ENCODE peak calls at places on chromosomes 7 and 10, in four cellular contexts. One of them, this sample, is unnamed.

GRCh38 chr7:152668975-152669374 is 7.0 kb downstream of the XRCC2 start:
- DNase-seq in activated B cell treated with CpG ODN at 0.5 μM for 24 hours: no peak
- DNase-seq in RWPE1: no peak
- DNase-seq in tibial nerve: no peak
- DNase-seq in this sample: no peak

GRCh38 chr7:36286241-36286640 is 103.4 kb upstream of the ANLN start:
- DNase-seq in activated B cell treated with CpG ODN at 0.5 μM for 24 hours: no peak
- DNase-seq in RWPE1: no peak
- DNase-seq in tibial nerve: no peak
- DNase-seq in this sample: no peak

GRCh38 chr10:77673086-77673485 is 35.5 kb upstream of the KCNMA1 start:
- DNase-seq in activated B cell treated with CpG ODN at 0.5 μM for 24 hours: no peak
- DNase-seq in RWPE1: no peak
- DNase-seq in tibial nerve: no peak
- DNase-seq in this sample: no peak

GRCh38 chr10:123455861-123456260 is 210.3 kb upstream of the GPR26 start:
- DNase-seq in activated B cell treated with CpG ODN at 0.5 μM for 24 hours: no peak
- DNase-seq in RWPE1: no peak
- DNase-seq in tibial nerve: no peak
- DNase-seq in this sample: no peak

GRCh38 chr7:151755131-151755787 is 121.7 kb downstream of the PRKAG2 start:
- DNase-seq in activated B cell treated with CpG ODN at 0.5 μM for 24 hours: no peak
- DNase-seq in RWPE1: no peak
- DNase-seq in tibial nerve: no peak
- DNase-seq in this sample: no peak

GRCh38 chr10:62870866-62871265 is 54.7 kb upstream of the EGR2 start:
- DNase-seq in activated B cell treated with CpG ODN at 0.5 μM for 24 hours: no peak
- DNase-seq in RWPE1: no peak
- DNase-seq in tibial nerve: no peak
- DNase-seq in this sample: no peak

GRCh38 chr7:2082357-2083038 is 150.2 kb downstream of the MAD1L1 start:
- DNase-seq in activated B cell treated with CpG ODN at 0.5 μM for 24 hours: no peak
- DNase-seq in RWPE1: no peak
- DNase-seq in tibial nerve: no peak
- DNase-seq in this sample: no peak

GRCh38 chr10:35386594-35387174 is 50.4 kb downstream of the CCNY start:
- DNase-seq in activated B cell treated with CpG ODN at 0.5 μM for 24 hours: no peak
- DNase-seq in RWPE1: no peak
- DNase-seq in tibial nerve: no peak
- DNase-seq in this sample: no peak

GRCh38 chr10:74718208-74718607 is 108.2 kb upstream of the KAT6B start:
- DNase-seq in activated B cell treated with CpG ODN at 0.5 μM for 24 hours: no peak
- DNase-seq in RWPE1: no peak
- DNase-seq in tibial nerve: no peak
- DNase-seq in this sample: no peak

GRCh38 chr10:69651362-69651761 is 21.3 kb downstream of the FAM241B start:
- DNase-seq in activated B cell treated with CpG ODN at 0.5 μM for 24 hours: no peak
- DNase-seq in RWPE1: no peak
- DNase-seq in tibial nerve: no peak
- DNase-seq in this sample: no peak

GRCh38 chr7:148334959-148335577 is 255.5 kb upstream of the C7orf33 start:
- DNase-seq in activated B cell treated with CpG ODN at 0.5 μM for 24 hours: no peak
- DNase-seq in RWPE1: peak; percentile 40
- DNase-seq in tibial nerve: no peak
- DNase-seq in this sample: no peak

GRCh38 chr10:132387723-132388210 is 9.2 kb upstream of the PWWP2B start:
- DNase-seq in activated B cell treated with CpG ODN at 0.5 μM for 24 hours: peak; percentile 83
- DNase-seq in RWPE1: peak; percentile 90
- DNase-seq in tibial nerve: no peak
- DNase-seq in this sample: peak; percentile 74

GRCh38 chr10:132386419-132386831 is 10.6 kb upstream of the PWWP2B start:
- DNase-seq in activated B cell treated with CpG ODN at 0.5 μM for 24 hours: no peak
- DNase-seq in RWPE1: no peak
- DNase-seq in tibial nerve: no peak
- DNase-seq in this sample: peak; percentile 49

GRCh38 chr10:132383751-132384181 is 13.2 kb upstream of the PWWP2B start:
- DNase-seq in activated B cell treated with CpG ODN at 0.5 μM for 24 hours: no peak
- DNase-seq in RWPE1: no peak
- DNase-seq in tibial nerve: no peak
- DNase-seq in this sample: peak; percentile 28

GRCh38 chr10:132384618-132385510 is 12.1 kb upstream of the PWWP2B start:
- DNase-seq in activated B cell treated with CpG ODN at 0.5 μM for 24 hours: no peak
- DNase-seq in RWPE1: no peak
- DNase-seq in tibial nerve: no peak
- DNase-seq in this sample: peak; percentile 38

DNA sequence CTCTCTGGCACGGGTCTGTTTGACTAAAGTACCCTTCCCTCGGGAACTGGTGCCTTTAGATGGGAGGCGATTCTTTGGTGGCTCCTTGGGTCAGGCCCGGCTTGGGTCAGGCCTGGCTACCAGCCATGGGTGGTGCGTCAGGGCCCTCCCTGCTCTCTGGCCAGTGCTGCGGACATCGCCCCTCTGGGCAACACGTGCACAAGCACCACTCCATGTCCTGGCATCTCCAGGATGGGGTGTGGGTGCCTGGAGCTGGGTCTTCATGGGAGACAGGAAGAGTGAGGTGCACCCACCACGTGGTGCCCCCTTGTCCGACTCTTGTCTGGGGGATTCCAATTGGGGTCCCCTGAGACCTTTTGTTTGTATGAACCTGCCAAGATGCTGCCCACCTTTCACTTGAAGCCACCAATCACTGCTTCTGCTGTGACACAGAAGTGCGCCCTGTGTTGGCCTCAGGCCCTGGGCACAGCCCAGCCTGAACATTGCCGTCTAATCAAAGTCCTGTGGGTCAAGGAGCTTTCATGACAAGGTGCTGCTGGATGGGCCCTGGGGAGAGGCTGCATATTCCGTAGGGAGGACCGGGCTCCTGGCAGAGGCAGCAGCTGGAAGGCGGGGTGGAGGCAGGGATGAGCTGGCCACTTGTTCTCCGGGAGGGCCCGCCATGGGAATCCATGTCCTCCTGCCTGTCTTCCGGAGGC is 11.1 kb upstream of the PWWP2B start:
- DNase-seq in activated B cell treated with CpG ODN at 0.5 μM for 24 hours: no peak
- DNase-seq in RWPE1: no peak
- DNase-seq in tibial nerve: no peak
- DNase-seq in this sample: peak; percentile 41
- TF ChIP-seq CTCF in activated B cell treated with CpG ODN at 0.5 μM for 24 hours: no peak
- TF ChIP-seq CTCF in RWPE1: no peak
- TF ChIP-seq CTCF in tibial nerve: no peak
- TF ChIP-seq CTCF in this sample: no peak

DNA sequence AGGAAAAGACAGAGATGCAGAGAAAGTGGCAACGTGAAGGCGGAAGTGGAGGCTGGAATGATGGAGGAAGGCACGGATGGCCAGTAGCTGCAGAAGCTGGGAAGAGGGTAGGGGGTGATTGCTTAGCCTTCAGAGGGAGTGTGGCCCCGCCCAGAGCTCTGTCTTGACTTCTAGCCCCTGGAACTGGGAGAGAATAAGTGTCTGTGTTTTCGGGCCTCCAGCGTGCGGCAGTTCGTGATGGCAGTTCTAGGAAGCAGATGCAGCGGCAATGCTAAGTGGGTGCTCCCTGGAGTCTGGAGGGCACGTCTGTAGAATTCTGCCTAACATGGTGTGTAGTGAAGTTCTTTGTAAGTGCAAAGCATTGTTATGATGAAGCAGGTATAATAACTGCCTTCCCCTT is 228.4 kb downstream of the GLRX3 start:
- DNase-seq in activated B cell treated with CpG ODN at 0.5 μM for 24 hours: no peak
- DNase-seq in RWPE1: no peak
- DNase-seq in tibial nerve: no peak
- DNase-seq in this sample: no peak
- TF ChIP-seq CTCF in activated B cell treated with CpG ODN at 0.5 μM for 24 hours: no peak
- TF ChIP-seq CTCF in RWPE1: no peak
- TF ChIP-seq CTCF in tibial nerve: no peak
- TF ChIP-seq CTCF in this sample: no peak

GRCh38 chr10:90658791-90659190 is 199.0 kb downstream of the HTR7 start:
- DNase-seq in activated B cell treated with CpG ODN at 0.5 μM for 24 hours: no peak
- DNase-seq in RWPE1: no peak
- DNase-seq in tibial nerve: no peak
- DNase-seq in this sample: no peak
- TF ChIP-seq CTCF in activated B cell treated with CpG ODN at 0.5 μM for 24 hours: no peak
- TF ChIP-seq CTCF in RWPE1: no peak
- TF ChIP-seq CTCF in tibial nerve: no peak
- TF ChIP-seq CTCF in this sample: no peak

DNA sequence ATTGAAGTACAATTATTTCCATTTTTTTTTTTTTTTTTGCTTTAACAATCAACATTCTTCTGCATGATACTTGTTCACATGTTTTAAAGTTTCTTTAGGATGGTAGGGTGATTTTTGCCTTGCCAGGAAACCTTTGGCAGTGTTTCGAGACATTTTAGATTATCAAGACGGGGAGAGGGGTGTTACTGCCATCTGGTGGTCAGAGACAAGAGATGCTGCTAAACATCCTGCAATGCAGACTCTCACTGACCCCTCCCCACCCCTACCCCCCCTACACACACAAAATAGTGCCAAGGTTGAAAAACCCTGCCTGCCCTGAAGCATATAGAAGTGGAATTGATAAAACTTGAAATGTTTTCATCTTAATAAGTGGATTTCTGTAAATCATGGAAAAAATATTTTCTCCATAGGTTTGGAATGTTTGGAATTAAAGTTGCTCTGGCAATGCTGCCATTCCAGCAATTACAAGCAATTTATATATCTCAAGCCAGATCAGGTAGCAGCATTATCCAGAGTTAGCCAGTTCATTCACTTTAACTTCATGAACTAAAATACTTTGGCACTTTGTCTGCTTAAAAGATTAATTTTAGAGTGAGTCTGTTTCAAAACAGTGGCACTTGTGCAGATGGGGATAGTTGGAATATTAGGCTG is 62.1 kb downstream of the SDHAF3 start:
- DNase-seq in activated B cell treated with CpG ODN at 0.5 μM for 24 hours: no peak
- DNase-seq in RWPE1: peak; percentile 73
- DNase-seq in tibial nerve: no peak
- DNase-seq in this sample: peak; percentile 49
- TF ChIP-seq CTCF in activated B cell treated with CpG ODN at 0.5 μM for 24 hours: peak; percentile 63
- TF ChIP-seq CTCF in RWPE1: peak; percentile 93
- TF ChIP-seq CTCF in tibial nerve: peak; percentile 72
- TF ChIP-seq CTCF in this sample: peak; percentile 90

DNA sequence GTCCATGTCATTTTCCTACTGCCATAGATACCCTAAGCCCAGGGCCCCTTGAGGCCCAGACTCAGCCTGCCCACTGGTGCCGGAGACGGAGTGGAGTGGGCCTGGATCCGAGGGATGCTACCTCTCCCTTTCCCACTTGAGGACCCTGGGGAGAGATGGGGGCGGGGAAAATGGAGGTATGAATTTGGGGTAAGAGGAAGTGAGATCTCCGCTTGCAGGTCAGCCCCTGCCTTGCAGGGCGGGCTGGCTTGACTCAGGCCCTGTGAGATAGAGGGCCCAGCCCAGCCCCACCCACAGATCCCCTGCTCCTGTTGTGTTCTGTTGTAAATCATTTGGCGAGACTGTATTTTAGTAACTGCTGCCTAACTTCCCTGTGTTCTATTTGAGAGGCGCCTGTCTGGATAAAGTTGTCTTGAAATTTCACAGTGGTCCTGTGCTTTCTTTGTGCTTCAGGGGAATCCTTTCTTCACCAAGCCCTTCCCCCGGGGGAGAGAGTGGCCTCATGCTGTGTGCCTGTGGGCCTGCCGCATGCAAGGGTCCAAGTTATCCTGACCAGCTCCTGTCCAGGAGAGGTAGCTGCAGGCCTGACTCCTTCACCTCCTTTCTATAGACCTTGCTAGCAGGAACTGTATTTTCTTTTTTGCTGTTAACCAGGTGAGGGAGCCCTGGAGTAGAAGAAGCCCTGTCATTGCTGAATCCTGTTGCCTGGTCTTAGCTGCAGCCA is 13.3 kb downstream of the YKT6 start:
- DNase-seq in activated B cell treated with CpG ODN at 0.5 μM for 24 hours: no peak
- DNase-seq in RWPE1: peak; percentile 60
- DNase-seq in tibial nerve: no peak
- DNase-seq in this sample: no peak
- TF ChIP-seq CTCF in activated B cell treated with CpG ODN at 0.5 μM for 24 hours: no peak
- TF ChIP-seq CTCF in RWPE1: peak; percentile 47
- TF ChIP-seq CTCF in tibial nerve: no peak
- TF ChIP-seq CTCF in this sample: no peak

DNA sequence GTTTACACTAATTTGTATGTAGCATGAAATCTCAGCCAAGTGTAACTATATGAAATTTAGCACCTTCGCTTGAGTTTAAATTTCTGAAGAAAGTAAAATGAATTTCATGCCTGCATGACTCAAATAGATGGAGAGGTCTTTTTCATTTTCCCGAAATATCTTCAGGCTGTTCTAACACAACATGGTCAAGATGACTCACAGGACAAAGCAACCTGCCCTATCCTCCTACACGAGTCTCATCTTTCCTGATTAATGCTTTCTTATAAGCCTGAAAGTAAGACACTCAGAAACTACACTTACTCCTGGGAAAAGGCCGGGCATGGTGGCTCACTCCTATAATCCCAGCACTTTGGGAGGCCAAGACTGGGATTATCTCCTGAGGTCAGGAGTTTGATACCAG is 41.2 kb downstream of the CH25H start:
- DNase-seq in activated B cell treated with CpG ODN at 0.5 μM for 24 hours: no peak
- DNase-seq in RWPE1: peak; percentile 25
- DNase-seq in tibial nerve: no peak
- DNase-seq in this sample: no peak
- TF ChIP-seq CTCF in activated B cell treated with CpG ODN at 0.5 μM for 24 hours: no peak
- TF ChIP-seq CTCF in RWPE1: no peak
- TF ChIP-seq CTCF in tibial nerve: no peak
- TF ChIP-seq CTCF in this sample: no peak

GRCh38 chr7:70673833-70674232 is 458.1 kb upstream of the GALNT17 start:
- DNase-seq in activated B cell treated with CpG ODN at 0.5 μM for 24 hours: no peak
- DNase-seq in RWPE1: no peak
- DNase-seq in tibial nerve: no peak
- DNase-seq in this sample: no peak
- TF ChIP-seq CTCF in activated B cell treated with CpG ODN at 0.5 μM for 24 hours: no peak
- TF ChIP-seq CTCF in RWPE1: no peak
- TF ChIP-seq CTCF in tibial nerve: no peak
- TF ChIP-seq CTCF in this sample: no peak

DNA sequence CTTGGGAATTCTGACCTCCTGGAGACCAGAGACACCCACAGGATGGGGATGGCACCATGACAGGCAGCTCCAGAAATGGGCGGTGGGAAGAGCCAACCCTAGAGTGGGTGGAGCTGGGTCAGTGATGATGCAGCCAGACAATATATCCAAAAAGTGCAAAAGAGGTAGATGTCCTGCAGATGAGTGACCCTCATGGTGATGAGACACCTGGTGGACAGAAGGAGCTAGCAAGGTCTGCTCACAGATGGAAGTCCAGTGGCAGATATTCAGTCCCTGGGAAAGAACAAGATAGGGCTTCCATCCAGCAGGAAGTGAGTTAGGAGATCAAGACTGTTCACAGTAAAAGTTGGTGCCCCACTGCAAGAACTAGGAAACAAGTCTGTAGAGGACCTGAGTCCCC is 19.2 kb upstream of the GRB10 start:
- DNase-seq in activated B cell treated with CpG ODN at 0.5 μM for 24 hours: no peak
- DNase-seq in RWPE1: no peak
- DNase-seq in tibial nerve: no peak
- DNase-seq in this sample: no peak
- TF ChIP-seq CTCF in activated B cell treated with CpG ODN at 0.5 μM for 24 hours: no peak
- TF ChIP-seq CTCF in RWPE1: no peak
- TF ChIP-seq CTCF in tibial nerve: no peak
- TF ChIP-seq CTCF in this sample: no peak